ENCODE peak calls at places on chromosomes 1 and 21, in eight cellular contexts. B, D, H, C, E, A, R and Q are unnamed samples.

GRCh38 chr1:153548722-153549695 is at the start of gene S100A3:
- DNase-seq in A (peak), D (no peak), H (no peak), R (no peak), B (no peak), C (no peak), E (peak), Q (no peak)

GRCh38 chr1:248739580-248740205 is 15.9 kb downstream of the LYPD8 start:
- DNase-seq in E (no peak), C (no peak), D (no peak), A (no peak), H (no peak), R (no peak), B (no peak), Q (no peak)

GRCh38 chr21:45002381-45003204 is 62.8 kb downstream of the SLX9 start:
- DNase-seq in E (peak), D (no peak), C (peak), R (no peak), H (peak), A (peak), B (no peak), Q (no peak)

GRCh38 chr1:65921461-65921860 is 128.8 kb downstream of the PDE4B start:
- DNase-seq in B (no peak), R (no peak), H (no peak), A (no peak), D (no peak), E (no peak), C (no peak), Q (no peak)

GRCh38 chr21:46561448-46562095 is 43.3 kb downstream of the S100B start:
- DNase-seq in R (peak), D (no peak), A (no peak), E (no peak), H (no peak), B (no peak), C (no peak), Q (no peak)

GRCh38 chr21:46095814-46096595 is 1.9 kb upstream of the COL6A2 start:
- DNase-seq in B (no peak), E (no peak), C (peak), A (no peak), H (no peak), D (no peak), R (no peak), Q (no peak)

GRCh38 chr1:1397839-1398523 is 1.2 kb downstream of the CCNL2 start:
- DNase-seq in H (no peak), B (no peak), A (no peak), C (no peak), D (no peak), E (peak), R (no peak), Q (no peak)

GRCh38 chr21:26055841-26056264 is 114.7 kb downstream of the APP start:
- DNase-seq in R (no peak), B (no peak), D (no peak), H (no peak), C (no peak), E (no peak), A (no peak), Q (no peak)

GRCh38 chr1:1631793-1632420 is at the start of gene MMP23B:
- DNase-seq in D (no peak), C (peak), E (no peak), A (peak), H (peak), R (no peak), B (no peak), Q (no peak)

GRCh38 chr1:206757524-206758266 is 12.9 kb upstream of the IL19 start:
- DNase-seq in D (no peak), B (no peak), H (no peak), R (peak), E (no peak), C (no peak), A (no peak), Q (no peak)

GRCh38 chr1:23726669-23727068 is 16.6 kb upstream of the ELOA start:
- DNase-seq in H (no peak), A (no peak), E (no peak), D (no peak), C (no peak), R (no peak), B (no peak), Q (no peak)

GRCh38 chr1:212601524-212601923 is 7.0 kb upstream of the ATF3 start:
- DNase-seq in C (no peak), B (no peak), A (no peak), D (no peak), E (no peak), H (no peak), R (no peak), Q (no peak)

GRCh38 chr21:38139380-38140168 is 117.2 kb upstream of the KCNJ15 start:
- DNase-seq in C (no peak), D (no peak), E (no peak), H (no peak), B (no peak), A (no peak), R (no peak), Q (no peak)

GRCh38 chr21:42272984-42273600 is 42.1 kb downstream of the TFF3 start:
- DNase-seq in A (no peak), B (no peak), D (no peak), H (no peak), E (peak), C (no peak), R (no peak), Q (no peak)

GRCh38 chr1:196410768-196411167 is 197.5 kb downstream of the KCNT2 start:
- DNase-seq in A (no peak), R (no peak), D (no peak), H (no peak), B (no peak), E (no peak), C (no peak), Q (no peak)

GRCh38 chr1:15028117-15028516 is 125.4 kb upstream of the TMEM51 start:
- DNase-seq in D (no peak), A (peak), B (peak), E (peak), H (no peak), C (no peak), R (no peak), Q (no peak)

GRCh38 chr1:10852998-10853520 is 56.6 kb upstream of the CASZ1 start:
- DNase-seq in A (no peak), E (no peak), D (no peak), C (no peak), R (no peak), H (no peak), B (no peak), Q (no peak)

GRCh38 chr1:10852486-10852885 is 56.0 kb upstream of the CASZ1 start:
- DNase-seq in D (no peak), H (no peak), A (no peak), E (no peak), C (no peak), B (no peak), R (no peak), Q (no peak)

GRCh38 chr1:10852018-10852417 is 55.6 kb upstream of the CASZ1 start:
- DNase-seq in C (no peak), B (no peak), R (no peak), D (no peak), E (no peak), A (no peak), H (no peak), Q (no peak)

GRCh38 chr1:10854856-10855459 is 58.5 kb upstream of the CASZ1 start:
- DNase-seq in D (no peak), B (no peak), C (no peak), E (no peak), A (no peak), R (no peak), H (no peak), Q (no peak)

GRCh38 chr1:10853701-10854100 is 57.3 kb upstream of the CASZ1 start:
- DNase-seq in R (no peak), H (no peak), B (no peak), C (no peak), A (no peak), D (no peak), E (no peak), Q (no peak)
- TF ChIP-seq CTCF in R (no peak), H (no peak), B (no peak), C (no peak), A (no peak), D (no peak), E (no peak), Q (no peak)

DNA sequence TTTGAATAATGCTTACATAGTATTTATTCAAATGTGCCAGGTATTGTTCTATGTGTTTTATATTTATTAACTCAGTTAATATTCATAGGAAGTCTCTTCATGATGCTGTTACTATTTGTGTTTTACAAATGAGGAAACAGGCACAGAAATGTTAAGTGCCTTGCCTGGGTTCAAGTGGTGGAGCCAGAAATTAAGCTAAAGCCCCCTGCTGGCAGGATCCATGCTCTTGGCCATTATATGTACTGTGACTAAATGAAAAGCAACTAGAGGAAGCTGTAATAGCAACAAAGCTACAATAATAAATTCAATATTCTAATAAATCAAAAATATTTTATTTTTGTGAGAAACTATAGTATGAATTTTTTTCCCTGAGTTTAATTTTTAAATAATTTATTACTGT is 30.0 kb downstream of the IARS2 start:
- DNase-seq in C (no peak), B (no peak), D (no peak), R (no peak), A (no peak), E (no peak), H (peak), Q (no peak)
- TF ChIP-seq CTCF in C (no peak), B (no peak), D (peak), R (no peak), A (peak), E (peak), H (peak), Q (peak)

DNA sequence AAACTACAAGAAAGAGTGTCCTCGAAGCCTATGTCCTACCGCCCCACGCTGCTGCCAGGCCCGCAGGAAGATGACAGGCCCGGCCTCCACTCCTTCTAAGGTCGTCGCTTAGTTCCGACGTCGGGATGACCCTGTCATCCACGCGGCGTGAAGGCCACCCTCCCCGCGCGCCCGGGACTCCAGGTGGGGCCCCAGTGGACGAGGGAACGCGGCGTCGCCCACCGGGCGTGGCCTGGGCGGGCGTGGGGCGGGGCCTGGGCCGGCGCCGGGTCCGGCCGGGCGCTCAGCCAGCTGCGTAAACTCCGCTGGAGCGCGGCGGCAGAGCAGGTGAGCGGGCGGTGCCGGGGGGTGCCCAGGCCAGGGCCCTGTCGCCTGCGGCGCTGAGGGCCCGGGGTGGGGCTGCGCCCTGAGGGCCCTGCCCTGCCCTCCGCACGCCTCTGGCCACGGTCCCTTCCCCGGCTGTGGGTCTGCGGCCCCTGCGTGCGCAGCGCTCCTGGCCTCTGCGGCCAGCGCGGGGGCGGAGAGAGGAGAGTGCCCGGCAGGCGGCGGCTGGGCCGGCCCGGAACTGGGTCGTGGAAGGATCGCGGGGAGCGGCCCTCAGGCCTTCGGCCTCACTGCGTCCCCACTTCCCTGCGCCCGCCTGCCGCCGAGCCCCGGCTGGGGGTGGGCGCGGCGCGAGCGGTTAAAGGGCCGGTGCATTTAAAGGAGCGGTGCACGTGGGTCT is at the start of gene PSEN2:
- DNase-seq in R (no peak), A (peak), H (peak), C (peak), E (peak), B (peak), D (no peak), Q (peak)
- TF ChIP-seq CTCF in R (no peak), A (peak), H (no peak), C (no peak), E (peak), B (no peak), D (no peak), Q (no peak)

DNA sequence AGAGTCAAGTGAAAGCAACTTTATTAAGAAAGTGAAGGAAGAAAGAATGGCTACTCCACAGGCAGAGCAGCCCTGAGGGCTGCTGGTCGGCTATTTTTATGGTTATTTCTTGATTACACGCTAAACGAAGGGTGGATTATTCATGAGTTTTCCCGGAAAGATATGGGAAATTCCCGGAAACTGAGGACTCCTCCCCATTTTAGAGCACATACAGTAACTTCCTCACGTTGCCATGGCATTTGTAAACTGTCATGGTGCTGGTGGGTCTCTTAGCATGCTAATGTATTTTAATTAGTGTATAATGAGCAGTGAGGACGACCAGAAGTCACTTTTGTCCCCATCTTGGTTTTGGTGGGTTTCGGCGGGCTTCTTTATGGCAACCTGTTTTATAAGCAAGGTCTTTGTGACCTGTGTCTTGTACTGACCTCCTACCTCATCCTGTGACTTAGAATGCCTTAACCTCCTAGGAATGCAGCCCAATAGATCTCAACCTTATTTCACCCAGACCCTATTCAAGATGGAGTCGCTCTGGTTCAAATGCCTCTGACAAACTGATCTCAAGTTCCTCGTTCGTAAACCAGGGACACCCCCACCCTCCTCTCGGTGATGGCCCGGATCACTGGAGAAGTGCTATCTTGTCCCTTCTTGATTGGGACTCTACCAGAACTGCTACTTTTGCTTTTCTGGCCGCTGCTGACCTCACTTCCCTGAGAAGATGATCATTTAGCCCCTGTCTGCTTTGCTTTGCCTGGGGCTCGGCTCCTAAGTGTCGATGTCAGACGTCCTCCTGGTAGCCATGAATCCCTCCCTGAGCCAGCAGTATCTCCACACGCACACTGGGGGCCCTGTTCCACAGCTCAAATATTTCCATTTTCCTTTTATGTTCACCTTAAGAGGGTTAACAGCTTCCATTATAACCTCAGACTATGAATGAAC is 48.8 kb downstream of the CLSTN1 start:
- DNase-seq in R (no peak), E (no peak), A (no peak), B (no peak), D (no peak), H (no peak), C (no peak), Q (no peak)
- TF ChIP-seq CTCF in R (no peak), E (no peak), A (no peak), B (no peak), D (no peak), H (no peak), C (no peak), Q (no peak)

GRCh38 chr1:6137758-6138157 is 42.4 kb downstream of the CHD5 start:
- DNase-seq in D (no peak), A (no peak), C (no peak), E (no peak), B (no peak), H (peak), R (no peak), Q (no peak)
- TF ChIP-seq CTCF in D (no peak), A (no peak), C (no peak), E (no peak), B (no peak), H (no peak), R (no peak), Q (no peak)

DNA sequence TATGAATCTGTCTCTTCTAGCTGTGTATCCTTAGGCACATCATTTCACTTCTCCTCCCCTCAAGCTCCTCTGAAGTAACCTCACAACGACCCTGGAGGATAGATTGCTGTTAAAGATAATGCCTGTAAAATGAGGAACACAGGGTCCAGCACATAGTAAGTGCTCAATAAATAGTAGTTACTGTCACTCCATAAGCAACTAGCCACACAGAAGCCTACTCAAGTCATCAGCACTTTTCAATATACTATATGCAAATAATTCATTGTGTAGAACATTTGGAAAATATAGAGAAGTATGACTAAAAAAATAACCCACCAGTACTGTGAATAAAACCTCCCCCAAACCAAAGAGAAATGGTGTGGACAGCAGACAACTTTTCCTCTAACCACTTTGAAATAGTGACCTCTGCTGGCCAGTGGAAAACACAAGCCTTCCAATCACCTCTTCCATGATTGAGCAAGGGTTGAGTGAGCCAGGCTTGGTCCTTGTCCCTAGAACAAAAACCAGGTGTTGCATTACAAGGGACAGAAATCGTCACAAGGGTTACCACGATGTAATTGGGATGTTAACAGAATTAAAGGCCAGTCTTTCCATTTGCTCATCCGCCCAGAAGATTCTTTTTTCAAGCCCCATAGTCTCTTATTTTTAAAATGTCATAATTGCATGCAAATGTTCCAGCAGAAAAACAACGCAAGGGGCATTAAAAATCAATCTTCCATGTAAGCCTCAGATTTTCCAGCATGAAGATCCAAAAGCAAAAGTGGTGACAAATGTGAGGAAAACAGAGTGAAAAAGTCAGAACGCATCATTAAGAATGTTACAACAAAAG is 15.7 kb upstream of the GLIS1 start:
- DNase-seq in A (no peak), E (peak), R (no peak), B (no peak), H (peak), D (no peak), C (no peak), Q (peak)
- TF ChIP-seq CTCF in A (peak), E (peak), R (peak), B (peak), H (peak), D (peak), C (no peak), Q (peak)

DNA sequence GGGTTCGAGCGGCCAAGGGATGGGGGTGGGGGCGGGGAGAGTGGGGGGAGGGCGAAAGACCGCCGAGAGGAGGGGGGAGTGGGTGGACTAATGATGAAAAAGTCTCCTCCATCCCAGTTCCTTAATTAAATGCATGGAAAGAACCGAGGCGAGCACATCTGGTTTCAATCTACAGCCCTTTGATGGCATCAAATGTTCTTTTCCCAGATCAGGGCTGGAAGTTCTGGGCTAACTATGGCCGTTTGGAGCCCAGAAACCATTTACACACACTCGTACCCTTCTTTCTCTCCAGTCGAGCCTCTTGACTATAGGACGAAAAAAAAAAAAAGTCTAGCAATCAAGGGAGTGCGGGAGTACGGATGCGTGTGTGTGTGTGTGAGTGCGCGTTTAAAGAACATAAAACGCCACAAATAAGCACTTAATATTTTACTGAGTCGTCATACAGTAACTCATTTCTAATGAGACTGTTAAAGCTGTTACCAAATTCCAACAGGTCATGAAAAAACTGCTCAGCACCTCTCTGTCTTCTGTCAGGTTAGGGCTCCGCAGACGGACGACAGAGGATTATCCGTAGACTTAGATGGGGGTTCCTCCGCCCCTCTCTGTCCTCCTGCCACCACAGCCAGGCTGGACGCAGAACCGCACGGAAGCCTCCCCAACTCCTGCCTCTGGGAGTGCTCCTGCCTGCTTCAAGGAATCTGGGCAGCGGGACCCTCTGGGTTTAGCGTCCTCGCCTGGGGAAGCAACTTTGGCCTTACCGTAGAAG is 2.1 kb upstream of the PRRX1 start:
- DNase-seq in C (peak), A (no peak), H (no peak), E (no peak), D (no peak), B (no peak), R (no peak), Q (no peak)
- TF ChIP-seq CTCF in C (no peak), A (peak), H (no peak), E (no peak), D (no peak), B (no peak), R (no peak), Q (no peak)

DNA sequence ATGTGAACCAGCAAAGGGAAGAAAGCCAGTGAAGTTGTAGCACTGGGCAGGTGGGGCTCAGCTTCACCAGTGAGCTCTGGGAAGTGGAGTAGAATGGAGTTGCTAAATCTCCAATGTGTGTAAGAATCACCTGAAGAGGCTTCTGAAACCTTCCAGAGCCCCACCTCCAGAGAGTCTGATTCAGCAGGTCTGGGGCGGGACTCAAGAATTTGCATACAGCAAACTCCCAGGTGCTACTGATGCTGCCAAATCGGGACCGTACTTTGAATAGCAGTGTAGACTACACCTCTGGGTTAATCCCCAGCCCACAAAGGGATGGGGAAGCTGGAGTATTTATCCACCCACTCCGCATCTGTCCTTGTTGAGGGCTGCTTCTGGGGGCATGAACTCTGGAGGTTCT is 154.3 kb downstream of the IGSF21 start:
- DNase-seq in E (no peak), R (no peak), D (no peak), A (no peak), B (no peak), C (no peak), H (no peak), Q (no peak)
- TF ChIP-seq CTCF in E (no peak), R (no peak), D (no peak), A (no peak), B (no peak), C (no peak), H (no peak), Q (no peak)